ENCODE peak calls at places on chromosomes 16 and 17, in seven cellular contexts. O is testis, M is GM12878, C is endodermal cell, Y is sigmoid colon, T is mucosa of descending colon, H is neural progenitor cell. J is an unnamed sample.

GRCh38 chr16:85626191-85626951 is 13.2 kb downstream of the GSE1 start:
- DNase-seq in Y (no peak), C (peak; percentile 81), T (no peak), M (no peak), O (peak; percentile 69), H (peak; percentile 92), J (no peak)

GRCh38 chr17:74369221-74369620 is 1.9 kb downstream of the GPR142 start:
- DNase-seq in T (peak; percentile 66), M (no peak), O (peak; percentile 21), Y (no peak), C (peak; percentile 90), H (peak; percentile 67), J (no peak)

GRCh38 chr16:560221-560700 is at the start of gene PRR35:
- DNase-seq in Y (no peak), O (no peak), C (no peak), T (no peak), M (no peak), H (no peak), J (no peak)

GRCh38 chr17:30271102-30271501 is 20.6 kb downstream of the BLMH start:
- DNase-seq in T (no peak), O (no peak), C (no peak), H (no peak), M (no peak), Y (no peak), J (no peak)

GRCh38 chr17:49249292-49249794 is 18.8 kb upstream of the PHOSPHO1 start:
- DNase-seq in Y (no peak), O (peak; percentile 27), T (no peak), M (no peak), C (no peak), H (no peak), J (no peak)

GRCh38 chr17:78946131-78946530 is 20.9 kb upstream of the TIMP2 start:
- DNase-seq in T (no peak), M (no peak), Y (no peak), O (no peak), C (no peak), H (no peak), J (no peak)

GRCh38 chr16:5678371-5678770 is 580.8 kb upstream of the EEF2KMT start:
- DNase-seq in C (peak; percentile 88), O (no peak), M (no peak), Y (no peak), H (peak; percentile 83), T (no peak), J (no peak)

GRCh38 chr16:24508614-24509013 is 30.8 kb upstream of the RBBP6 start:
- DNase-seq in Y (no peak), M (no peak), T (no peak), H (no peak), C (no peak), O (no peak), J (no peak)

GRCh38 chr17:10117581-10118001 is 80.8 kb downstream of the GAS7 start:
- DNase-seq in Y (peak; percentile 63), O (no peak), T (no peak), C (peak; percentile 89), M (peak; percentile 20), H (no peak), J (no peak)

GRCh38 chr17:2122641-2123302 is 67.9 kb downstream of the HIC1 start:
- DNase-seq in C (peak; percentile 71), T (peak; percentile 69), Y (peak; percentile 83), H (peak; percentile 50), O (peak; percentile 68), M (no peak), J (no peak)

GRCh38 chr17:5661486-5662125 is 77.3 kb upstream of the NLRP1 start:
- DNase-seq in O (no peak), M (no peak), H (peak; percentile 27), Y (no peak), T (no peak), C (peak; percentile 76), J (no peak)

GRCh38 chr17:17942846-17943245 is 29.4 kb downstream of the TOM1L2 start:
- DNase-seq in O (no peak), H (no peak), Y (no peak), C (no peak), M (no peak), T (no peak), J (no peak)

GRCh38 chr16:89038221-89038721 is 55.4 kb upstream of the ACSF3 start:
- DNase-seq in O (no peak), T (no peak), H (no peak), Y (no peak), C (no peak), M (no peak), J (no peak)

GRCh38 chr17:76354747-76355310 is 1.1 kb upstream of the PRPSAP1 start:
- DNase-seq in H (no peak), T (no peak), C (peak; percentile 73), Y (no peak), O (no peak), M (no peak), J (no peak)
- H3K4me3 ChIP-seq in H (no peak overlapping the region), T (no peak overlapping the region), C (no peak overlapping the region), Y (peak overlapping the region; percentile 85), O (no peak overlapping the region), M (peak overlapping the region; percentile 33), J (no peak overlapping the region)

GRCh38 chr16:20806168-20807050 is at the start of the genes ERI2 and REXO5:
- DNase-seq in H (peak; percentile 95), M (peak; percentile 59), O (peak; percentile 95), C (peak; percentile 97), Y (peak; percentile 95), T (peak; percentile 96), J (peak; percentile 94)
- TF ChIP-seq CTCF in H (peak; percentile 45), M (peak; percentile 57), O (peak; percentile 10), C (peak; percentile 63), Y (peak; percentile 34), T (no peak), J (peak; percentile 52)

GRCh38 chr16:87541882-87542234 is 49.0 kb upstream of the ZCCHC14 start:
- DNase-seq in H (no peak), C (no peak), O (no peak), M (no peak), Y (no peak), T (no peak), J (no peak)
- H3K4me3 ChIP-seq in H (no peak overlapping the region), C (no peak overlapping the region), O (no peak overlapping the region), M (no peak overlapping the region), Y (peak overlapping the region; percentile 19), T (no peak overlapping the region), J (no peak overlapping the region)

DNA sequence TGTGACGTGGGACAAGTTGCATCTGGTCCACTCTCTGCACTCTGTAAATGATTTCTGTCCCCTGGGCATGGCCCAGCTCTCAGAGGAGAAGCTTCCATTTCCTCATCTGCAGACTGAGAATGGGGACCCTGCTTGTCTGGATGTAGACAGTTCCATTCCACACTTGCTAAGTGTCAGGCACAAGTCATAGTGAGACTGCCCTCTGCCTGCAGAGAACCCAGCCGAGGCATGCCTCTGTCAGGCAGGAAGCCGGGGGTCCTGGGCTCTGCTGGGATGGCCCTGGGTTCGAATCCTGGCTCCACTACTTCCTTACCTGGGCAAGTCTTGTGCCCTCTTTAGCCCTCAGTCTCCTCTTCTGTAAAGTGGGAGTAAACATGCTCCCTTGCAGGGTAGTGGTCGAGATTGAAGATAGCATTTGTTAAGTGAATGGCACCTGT is 4.1 kb downstream of the MAP2K3 start:
- DNase-seq in O (no peak), M (peak; percentile 32), C (no peak), Y (no peak), T (no peak), H (no peak), J (peak; percentile 54)
- TF ChIP-seq CTCF in O (no peak), M (peak; percentile 50), C (no peak), Y (no peak), T (no peak), H (no peak), J (peak; percentile 4)

GRCh38 chr17:56771563-56771962 is 62.2 kb downstream of the C17orf67 start:
- DNase-seq in C (no peak), O (no peak), M (no peak), Y (no peak), T (no peak), H (no peak), J (no peak)
- H3K4me3 ChIP-seq in C (no peak overlapping the region), O (no peak overlapping the region), M (no peak overlapping the region), Y (no peak overlapping the region), T (no peak overlapping the region), H (no peak overlapping the region), J (no peak overlapping the region)

GRCh38 chr16:14029658-14030057 is 41.5 kb upstream of the MRTFB start:
- DNase-seq in H (no peak), M (no peak), Y (no peak), T (no peak), O (no peak), C (no peak), J (no peak)

GRCh38 chr16:14026572-14026971 is 44.5 kb upstream of the MRTFB start:
- DNase-seq in C (no peak), M (no peak), T (no peak), Y (no peak), O (no peak), H (no peak), J (no peak)

GRCh38 chr16:14028207-14028606 is 42.9 kb upstream of the MRTFB start:
- DNase-seq in T (no peak), M (no peak), O (no peak), H (no peak), Y (no peak), C (no peak), J (no peak)

GRCh38 chr16:14020141-14020540 is 51.0 kb upstream of the MRTFB start:
- DNase-seq in C (no peak), T (no peak), M (no peak), Y (no peak), H (no peak), O (no peak), J (no peak)

GRCh38 chr16:14024300-14024699 is 46.8 kb upstream of the MRTFB start:
- DNase-seq in H (no peak), T (no peak), O (no peak), C (no peak), Y (no peak), M (no peak), J (no peak)
- TF ChIP-seq CTCF in H (no peak), T (no peak), O (no peak), C (no peak), Y (no peak), M (no peak), J (no peak)

DNA sequence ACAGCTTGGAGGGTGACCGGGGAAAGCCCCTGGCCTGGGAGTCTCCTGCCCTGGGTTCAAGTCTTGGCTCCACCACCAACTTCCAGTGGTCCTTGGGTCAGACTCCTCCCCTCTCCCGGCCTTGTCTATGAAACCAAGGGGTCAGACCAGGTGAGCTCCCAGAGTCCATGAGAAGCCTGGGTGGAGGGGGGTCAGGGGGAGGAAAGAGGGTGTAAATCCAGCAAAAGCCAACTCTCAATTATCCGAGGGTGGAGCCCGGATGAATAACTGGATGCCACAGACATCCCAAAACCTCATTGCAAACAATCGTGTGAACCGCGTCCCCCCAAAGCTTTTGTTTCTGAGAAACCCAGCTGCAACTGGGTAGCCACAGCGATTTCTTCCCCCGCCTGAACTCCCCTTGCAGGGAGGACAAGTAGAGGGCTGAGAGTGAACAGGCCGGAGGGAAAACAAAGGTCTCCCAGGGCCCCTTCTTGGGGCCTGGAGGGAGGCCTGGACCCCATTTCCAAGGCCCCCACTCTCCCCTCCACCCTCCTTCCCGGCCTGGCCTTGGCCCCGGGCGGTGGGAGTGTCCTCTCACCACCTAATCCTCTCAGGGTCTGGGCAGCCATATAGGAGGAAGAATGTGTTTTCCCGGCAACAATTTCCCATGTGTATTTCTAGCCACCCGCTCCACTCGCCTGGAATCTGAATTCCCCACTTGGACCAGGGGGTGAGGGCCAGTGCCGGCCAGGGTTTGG is 2.5 kb downstream of the GLIS2 start:
- DNase-seq in C (no peak), Y (no peak), T (no peak), O (no peak), H (peak; percentile 43), M (no peak), J (no peak)
- H3K4me3 ChIP-seq in C (no peak overlapping the region), Y (peak overlapping the region; percentile 62), T (no peak overlapping the region), O (no peak overlapping the region), H (no peak overlapping the region), M (no peak overlapping the region), J (no peak overlapping the region)

GRCh38 chr17:39659286-39660010 is 5.7 kb upstream of the TCAP start:
- DNase-seq in T (no peak), M (no peak), H (no peak), Y (no peak), O (no peak), C (no peak), J (no peak)
- TF ChIP-seq CTCF in T (no peak), M (no peak), H (no peak), Y (no peak), O (no peak), C (no peak), J (no peak)